ENCODE peak calls at places on chromosome 6, in nine cellular contexts. R is SJSA1; I is sigmoid colon; H is left ventricle myocardium inferior; Z is activated effector memory CD4-positive, alpha-beta T cell treated with anti-CD3 and anti-CD28 coated beads, Interleukin-2, amount 50 U/mL, for 16 hours; S is lung microvascular endothelial cell; F is GM03348; L is chondrocyte; Y is glomerular endothelial cell. O is an unnamed sample.

GRCh38 chr6:13472099-13472498 is 15.3 kb downstream of the GFOD1 start:
- DNase-seq in R (no peak), I (no peak), H (no peak), Z (no peak), S (no peak), F (no peak), L (no peak), Y (no peak), O (no peak)

GRCh38 chr6:37134622-37135191 is 35.2 kb upstream of the PIM1 start:
- DNase-seq in R (peak), I (peak), H (no peak), Z (peak), S (no peak), F (peak), L (no peak), Y (peak), O (no peak)

GRCh38 chr6:144331610-144332009 is 46.5 kb downstream of the UTRN start:
- DNase-seq in R (no peak), I (no peak), H (no peak), Z (no peak), S (no peak), F (peak), L (no peak), Y (no peak), O (no peak)

GRCh38 chr6:130913119-130913518 is 85.9 kb downstream of the SMLR1 start:
- DNase-seq in R (no peak), I (no peak), H (no peak), Z (no peak), S (peak), F (no peak), L (no peak), Y (no peak), O (no peak)

GRCh38 chr6:135233676-135234491 is 52.8 kb downstream of the MYB start:
- DNase-seq in R (no peak), I (no peak), H (no peak), Z (no peak), S (no peak), F (no peak), L (no peak), Y (no peak), O (peak)

GRCh38 chr6:82040405-82041221 is 206.9 kb downstream of the IBTK start:
- DNase-seq in R (peak), I (no peak), H (no peak), Z (no peak), S (peak), F (peak), L (no peak), Y (no peak), O (peak)

GRCh38 chr6:64520050-64520449 is 884.4 kb downstream of the PHF3 start:
- DNase-seq in R (no peak), I (no peak), H (no peak), Z (no peak), S (no peak), F (peak), L (no peak), Y (peak), O (peak)

GRCh38 chr6:37373822-37374514 is 20.2 kb downstream of the RNF8 start:
- DNase-seq in R (no peak), I (no peak), H (no peak), Z (no peak), S (peak), F (no peak), L (no peak), Y (no peak), O (peak)

GRCh38 chr6:30071081-30071818 is 4.3 kb downstream of the PPP1R11 start:
- DNase-seq in R (no peak), I (no peak), H (peak), Z (no peak), S (peak), F (peak), L (no peak), Y (no peak), O (no peak)

GRCh38 chr6:79077680-79078056 is 386 bp downstream of the PHIP start:
- DNase-seq in R (no peak), I (peak), H (no peak), Z (no peak), S (no peak), F (peak), L (peak), Y (no peak), O (peak)

GRCh38 chr6:104633125-104633524 is 226.6 kb downstream of the HACE1 start:
- DNase-seq in R (no peak), I (no peak), H (no peak), Z (no peak), S (no peak), F (peak), L (no peak), Y (no peak), O (no peak)

GRCh38 chr6:38593419-38593818 is 46.3 kb downstream of the BTBD9 start:
- DNase-seq in R (no peak), I (no peak), H (no peak), Z (no peak), S (no peak), F (peak), L (no peak), Y (no peak), O (no peak)

GRCh38 chr6:41441598-41442205 is 104.5 kb upstream of the FOXP4 start:
- DNase-seq in R (no peak), I (no peak), H (no peak), Z (no peak), S (no peak), F (no peak), L (no peak), Y (no peak), O (no peak)

GRCh38 chr6:74863968-74864367 is 341.9 kb downstream of the COL12A1 start:
- DNase-seq in R (no peak), I (no peak), H (no peak), Z (no peak), S (no peak), F (no peak), L (no peak), Y (no peak), O (no peak)

GRCh38 chr6:17542243-17542642 is 57.9 kb upstream of the FAM8A1 start:
- DNase-seq in R (no peak), I (no peak), H (no peak), Z (no peak), S (no peak), F (no peak), L (no peak), Y (no peak), O (peak)

GRCh38 chr6:48933136-48933535 is 529.9 kb downstream of the MMUT start:
- DNase-seq in R (no peak), I (no peak), H (no peak), Z (no peak), S (no peak), F (no peak), L (no peak), Y (no peak), O (no peak)

GRCh38 chr6:119339941-119340456 is 9.6 kb downstream of the MAN1A1 start:
- DNase-seq in R (no peak), I (no peak), H (no peak), Z (no peak), S (no peak), F (no peak), L (no peak), Y (no peak), O (no peak)

GRCh38 chr6:170062209-170062903 is 228.5 kb downstream of the DLL1 start:
- DNase-seq in R (no peak), I (peak), H (no peak), Z (peak), S (no peak), F (no peak), L (no peak), Y (no peak), O (no peak)

O was measured in NCI-H69.